ENCODE peak calls at places on chromosomes 5 and 9, in nine cellular contexts. One of them, this sample, is unnamed.

GRCh38 chr5:173340984-173341383 is 12.8 kb upstream of the STC2 start:
- DNase-seq in small intestine: no peak
- DNase-seq in PC-3: no peak
- DNase-seq in H9: no peak
- DNase-seq in hepatocyte: no peak
- DNase-seq in GM23248: no peak
- DNase-seq in uterus: no peak
- DNase-seq in Peyer's patch: no peak
- DNase-seq in left ventricle myocardium inferior: no peak
- DNase-seq in this sample: no peak

GRCh38 chr5:57653636-57654290 is 171.2 kb upstream of the ACTBL2 start:
- DNase-seq in GM23248: peak
- DNase-seq in small intestine: no peak
- DNase-seq in left ventricle myocardium inferior: no peak
- DNase-seq in H9: no peak
- DNase-seq in hepatocyte: no peak
- DNase-seq in Peyer's patch: no peak
- DNase-seq in PC-3: no peak
- DNase-seq in uterus: no peak
- DNase-seq in this sample: no peak

GRCh38 chr9:5879419-5880181 is 11.1 kb upstream of the MLANA start:
- DNase-seq in GM23248: peak
- DNase-seq in Peyer's patch: peak
- DNase-seq in H9: no peak
- DNase-seq in hepatocyte: peak
- DNase-seq in uterus: no peak
- DNase-seq in left ventricle myocardium inferior: no peak
- DNase-seq in PC-3: peak
- DNase-seq in small intestine: peak
- DNase-seq in this sample: no peak

GRCh38 chr9:16575878-16576245 is 294.6 kb downstream of the BNC2 start:
- DNase-seq in small intestine: no peak
- DNase-seq in hepatocyte: no peak
- DNase-seq in left ventricle myocardium inferior: no peak
- DNase-seq in Peyer's patch: no peak
- DNase-seq in GM23248: no peak
- DNase-seq in H9: no peak
- DNase-seq in uterus: no peak
- DNase-seq in PC-3: no peak
- DNase-seq in this sample: no peak

GRCh38 chr5:1090538-1090937 is 21.3 kb downstream of the SLC12A7 start:
- DNase-seq in small intestine: no peak
- DNase-seq in uterus: no peak
- DNase-seq in GM23248: peak
- DNase-seq in H9: no peak
- DNase-seq in PC-3: peak
- DNase-seq in hepatocyte: peak
- DNase-seq in Peyer's patch: no peak
- DNase-seq in left ventricle myocardium inferior: peak
- DNase-seq in this sample: no peak

GRCh38 chr5:134075102-134075501 is 39.4 kb upstream of the TCF7 start:
- DNase-seq in left ventricle myocardium inferior: no peak
- DNase-seq in small intestine: no peak
- DNase-seq in PC-3: no peak
- DNase-seq in Peyer's patch: no peak
- DNase-seq in uterus: no peak
- DNase-seq in H9: no peak
- DNase-seq in GM23248: no peak
- DNase-seq in hepatocyte: no peak
- DNase-seq in this sample: no peak

GRCh38 chr5:53879708-53880356 is 319.4 kb downstream of the NDUFS4 start:
- DNase-seq in H9: no peak
- DNase-seq in uterus: no peak
- DNase-seq in GM23248: no peak
- DNase-seq in hepatocyte: no peak
- DNase-seq in PC-3: no peak
- DNase-seq in small intestine: no peak
- DNase-seq in left ventricle myocardium inferior: no peak
- DNase-seq in Peyer's patch: no peak
- DNase-seq in this sample: no peak

GRCh38 chr5:175652741-175653663 is 4.9 kb upstream of the HRH2 start:
- DNase-seq in hepatocyte: no peak
- DNase-seq in GM23248: no peak
- DNase-seq in uterus: no peak
- DNase-seq in H9: no peak
- DNase-seq in left ventricle myocardium inferior: no peak
- DNase-seq in small intestine: no peak
- DNase-seq in Peyer's patch: peak
- DNase-seq in PC-3: no peak
- DNase-seq in this sample: no peak

GRCh38 chr9:86405086-86405491 is 50.9 kb upstream of the TUT7 start:
- DNase-seq in uterus: no peak
- DNase-seq in H9: no peak
- DNase-seq in left ventricle myocardium inferior: no peak
- DNase-seq in GM23248: no peak
- DNase-seq in hepatocyte: no peak
- DNase-seq in Peyer's patch: no peak
- DNase-seq in small intestine: no peak
- DNase-seq in PC-3: no peak
- DNase-seq in this sample: no peak

GRCh38 chr9:86407022-86407421 is 52.8 kb upstream of the TUT7 start:
- DNase-seq in small intestine: peak
- DNase-seq in Peyer's patch: no peak
- DNase-seq in left ventricle myocardium inferior: no peak
- DNase-seq in GM23248: peak
- DNase-seq in H9: peak
- DNase-seq in uterus: peak
- DNase-seq in PC-3: peak
- DNase-seq in hepatocyte: peak
- DNase-seq in this sample: no peak

GRCh38 chr9:86408121-86408520 is 53.9 kb upstream of the TUT7 start:
- DNase-seq in uterus: no peak
- DNase-seq in hepatocyte: no peak
- DNase-seq in PC-3: no peak
- DNase-seq in Peyer's patch: no peak
- DNase-seq in H9: no peak
- DNase-seq in GM23248: peak
- DNase-seq in small intestine: no peak
- DNase-seq in left ventricle myocardium inferior: no peak
- DNase-seq in this sample: no peak

GRCh38 chr9:86406366-86406765 is 52.2 kb upstream of the TUT7 start:
- DNase-seq in hepatocyte: peak
- DNase-seq in small intestine: no peak
- DNase-seq in H9: no peak
- DNase-seq in PC-3: peak
- DNase-seq in uterus: peak
- DNase-seq in Peyer's patch: no peak
- DNase-seq in GM23248: peak
- DNase-seq in left ventricle myocardium inferior: no peak
- DNase-seq in this sample: no peak

GRCh38 chr9:86405926-86406325 is 51.7 kb upstream of the TUT7 start:
- DNase-seq in Peyer's patch: no peak
- DNase-seq in H9: no peak
- DNase-seq in uterus: peak
- DNase-seq in GM23248: peak
- DNase-seq in small intestine: no peak
- DNase-seq in hepatocyte: peak
- DNase-seq in left ventricle myocardium inferior: no peak
- DNase-seq in PC-3: peak
- DNase-seq in this sample: no peak
- H3K27ac ChIP-seq in Peyer's patch: no peak
- H3K27ac ChIP-seq in H9: no peak
- H3K27ac ChIP-seq in uterus: peak
- H3K27ac ChIP-seq in GM23248: peak
- H3K27ac ChIP-seq in small intestine: no peak
- H3K27ac ChIP-seq in hepatocyte: peak
- H3K27ac ChIP-seq in left ventricle myocardium inferior: peak
- H3K27ac ChIP-seq in PC-3: peak
- H3K27ac ChIP-seq in this sample: no peak

GRCh38 chr9:95754533-95755420 is 120.7 kb upstream of the ERCC6L2 start:
- DNase-seq in left ventricle myocardium inferior: no peak
- DNase-seq in small intestine: no peak
- DNase-seq in PC-3: no peak
- DNase-seq in GM23248: no peak
- DNase-seq in H9: peak
- DNase-seq in hepatocyte: no peak
- DNase-seq in uterus: no peak
- DNase-seq in Peyer's patch: no peak
- DNase-seq in this sample: no peak

GRCh38 chr9:95756101-95756500 is 119.4 kb upstream of the ERCC6L2 start:
- DNase-seq in hepatocyte: no peak
- DNase-seq in uterus: no peak
- DNase-seq in left ventricle myocardium inferior: no peak
- DNase-seq in Peyer's patch: no peak
- DNase-seq in small intestine: no peak
- DNase-seq in PC-3: no peak
- DNase-seq in H9: no peak
- DNase-seq in GM23248: no peak
- DNase-seq in this sample: no peak

GRCh38 chr9:95757483-95757882 is 118.0 kb upstream of the ERCC6L2 start:
- DNase-seq in hepatocyte: no peak
- DNase-seq in small intestine: no peak
- DNase-seq in GM23248: no peak
- DNase-seq in H9: no peak
- DNase-seq in left ventricle myocardium inferior: no peak
- DNase-seq in uterus: no peak
- DNase-seq in Peyer's patch: no peak
- DNase-seq in PC-3: no peak
- DNase-seq in this sample: no peak

GRCh38 chr9:95755421-95755730 is 120.1 kb upstream of the ERCC6L2 start:
- DNase-seq in small intestine: no peak
- DNase-seq in Peyer's patch: no peak
- DNase-seq in GM23248: no peak
- DNase-seq in left ventricle myocardium inferior: no peak
- DNase-seq in H9: no peak
- DNase-seq in PC-3: no peak
- DNase-seq in uterus: no peak
- DNase-seq in hepatocyte: no peak
- DNase-seq in this sample: no peak

DNA sequence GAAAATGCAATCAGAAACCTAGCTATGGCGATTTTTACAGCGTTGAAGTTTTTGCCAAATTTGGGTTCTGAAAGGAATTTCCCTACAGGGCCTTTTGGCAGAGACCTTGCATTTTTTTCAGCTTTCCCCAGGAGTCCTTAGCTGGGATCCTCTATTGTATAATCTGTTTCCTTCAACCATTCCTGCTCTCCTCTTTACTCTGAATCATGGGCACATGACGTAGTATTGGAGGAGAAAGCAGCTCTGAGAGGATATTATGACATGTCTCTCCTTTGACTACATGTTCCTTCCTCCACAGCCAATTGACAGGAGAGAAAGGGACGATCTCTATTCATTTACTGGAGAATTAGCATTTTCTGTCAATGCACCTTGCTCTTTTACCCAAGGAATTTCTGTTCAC is 118.5 kb upstream of the ERCC6L2 start:
- DNase-seq in GM23248: peak
- DNase-seq in left ventricle myocardium inferior: no peak
- DNase-seq in H9: no peak
- DNase-seq in hepatocyte: no peak
- DNase-seq in uterus: no peak
- DNase-seq in Peyer's patch: no peak
- DNase-seq in small intestine: no peak
- DNase-seq in PC-3: peak
- DNase-seq in this sample: no peak
- H3K27ac ChIP-seq in GM23248: no peak
- H3K27ac ChIP-seq in left ventricle myocardium inferior: peak
- H3K27ac ChIP-seq in H9: no peak
- H3K27ac ChIP-seq in hepatocyte: peak
- H3K27ac ChIP-seq in uterus: peak
- H3K27ac ChIP-seq in Peyer's patch: peak
- H3K27ac ChIP-seq in small intestine: no peak
- H3K27ac ChIP-seq in PC-3: no peak
- H3K27ac ChIP-seq in this sample: no peak

GRCh38 chr5:131381792-131382191 is 117.9 kb downstream of the CDC42SE2 start:
- DNase-seq in left ventricle myocardium inferior: no peak
- DNase-seq in GM23248: no peak
- DNase-seq in H9: no peak
- DNase-seq in small intestine: no peak
- DNase-seq in hepatocyte: no peak
- DNase-seq in Peyer's patch: no peak
- DNase-seq in PC-3: no peak
- DNase-seq in uterus: no peak
- DNase-seq in this sample: no peak
- H3K27ac ChIP-seq in left ventricle myocardium inferior: no peak
- H3K27ac ChIP-seq in GM23248: no peak
- H3K27ac ChIP-seq in H9: no peak
- H3K27ac ChIP-seq in small intestine: no peak
- H3K27ac ChIP-seq in hepatocyte: no peak
- H3K27ac ChIP-seq in Peyer's patch: peak
- H3K27ac ChIP-seq in PC-3: no peak
- H3K27ac ChIP-seq in uterus: no peak
- H3K27ac ChIP-seq in this sample: no peak

GRCh38 chr9:89796606-89797005 is 191.8 kb downstream of the GADD45G start:
- DNase-seq in small intestine: no peak
- DNase-seq in Peyer's patch: no peak
- DNase-seq in hepatocyte: no peak
- DNase-seq in left ventricle myocardium inferior: no peak
- DNase-seq in uterus: no peak
- DNase-seq in H9: no peak
- DNase-seq in PC-3: no peak
- DNase-seq in GM23248: no peak
- DNase-seq in this sample: no peak

GRCh38 chr9:89798546-89799120 is 193.8 kb downstream of the GADD45G start:
- DNase-seq in hepatocyte: no peak
- DNase-seq in PC-3: no peak
- DNase-seq in uterus: no peak
- DNase-seq in GM23248: no peak
- DNase-seq in small intestine: no peak
- DNase-seq in H9: no peak
- DNase-seq in Peyer's patch: no peak
- DNase-seq in left ventricle myocardium inferior: no peak
- DNase-seq in this sample: no peak

GRCh38 chr9:89799221-89799620 is 194.4 kb downstream of the GADD45G start:
- DNase-seq in H9: no peak
- DNase-seq in Peyer's patch: no peak
- DNase-seq in hepatocyte: no peak
- DNase-seq in GM23248: no peak
- DNase-seq in uterus: no peak
- DNase-seq in PC-3: no peak
- DNase-seq in small intestine: no peak
- DNase-seq in left ventricle myocardium inferior: no peak
- DNase-seq in this sample: no peak

GRCh38 chr9:89797255-89797654 is 192.4 kb downstream of the GADD45G start:
- DNase-seq in PC-3: no peak
- DNase-seq in GM23248: no peak
- DNase-seq in H9: no peak
- DNase-seq in left ventricle myocardium inferior: no peak
- DNase-seq in Peyer's patch: no peak
- DNase-seq in small intestine: no peak
- DNase-seq in uterus: no peak
- DNase-seq in hepatocyte: no peak
- DNase-seq in this sample: no peak

DNA sequence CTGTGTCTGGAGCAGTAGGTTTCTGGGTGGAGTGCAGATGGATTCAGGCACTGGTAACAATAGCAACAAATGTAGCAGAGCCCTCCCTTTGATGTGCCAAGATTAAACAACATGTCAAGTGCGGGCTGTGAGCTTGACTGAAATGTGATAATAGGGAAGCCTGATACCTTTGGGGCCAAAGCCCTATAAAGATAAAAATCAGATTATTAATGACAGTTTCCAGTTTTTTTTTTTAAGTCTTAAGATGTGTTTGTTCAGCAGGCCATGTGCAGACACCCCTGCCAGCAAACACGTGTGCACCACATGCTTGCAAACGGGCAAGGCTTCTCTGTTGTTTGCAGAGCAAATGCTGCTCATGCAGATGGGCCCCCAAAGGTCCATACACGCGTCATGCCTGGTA is 193.2 kb downstream of the GADD45G start:
- DNase-seq in uterus: no peak
- DNase-seq in GM23248: no peak
- DNase-seq in hepatocyte: peak
- DNase-seq in H9: no peak
- DNase-seq in Peyer's patch: no peak
- DNase-seq in small intestine: no peak
- DNase-seq in PC-3: no peak
- DNase-seq in left ventricle myocardium inferior: no peak
- DNase-seq in this sample: no peak
- H3K27ac ChIP-seq in uterus: no peak
- H3K27ac ChIP-seq in GM23248: no peak
- H3K27ac ChIP-seq in hepatocyte: no peak
- H3K27ac ChIP-seq in H9: no peak
- H3K27ac ChIP-seq in Peyer's patch: no peak
- H3K27ac ChIP-seq in small intestine: no peak
- H3K27ac ChIP-seq in PC-3: no peak
- H3K27ac ChIP-seq in left ventricle myocardium inferior: no peak
- H3K27ac ChIP-seq in this sample: no peak